ENCODE peak calls at places on chromosomes 12 and 14, in five cellular contexts. L is NCI-H1417; I is substantia nigra; Z is activated CD4-positive, alpha-beta T cell treated with anti-CD3 and anti-CD28 coated beads for 48 hours; Q is activated CD8-positive, alpha-beta memory T cell treated with anti-CD3 and anti-CD28 coated beads, Interleukin-2, amount 50 U/mL, for 48 hours. A is an unnamed sample.

GRCh38 chr12:62834406-62834805 is 100.5 kb downstream of the PPM1H start:
- DNase-seq in L (no peak), I (peak), Z (no peak), Q (no peak), A (no peak)

GRCh38 chr12:109679716-109680520 is 33.7 kb upstream of the FAM222A start:
- DNase-seq in L (peak), I (no peak), Z (no peak), Q (no peak), A (no peak)

GRCh38 chr12:56631790-56632700 is 1.9 kb upstream of the BAZ2A start:
- DNase-seq in L (peak), I (no peak), Z (peak), Q (peak), A (peak)

GRCh38 chr14:104654119-104654518 is 35.3 kb upstream of the INF2 start:
- DNase-seq in L (no peak), I (no peak), Z (no peak), Q (no peak), A (no peak)

GRCh38 chr12:92987362-92987761 is 58.3 kb upstream of the EEA1 start:
- DNase-seq in L (peak), I (no peak), Z (no peak), Q (no peak), A (peak)

GRCh38 chr12:67720383-67720856 is 71.9 kb downstream of the DYRK2 start:
- DNase-seq in L (no peak), I (no peak), Z (no peak), Q (no peak), A (no peak)

GRCh38 chr14:73739899-73740685 is 25.9 kb upstream of the PNMA1 start:
- DNase-seq in L (no peak), I (no peak), Z (no peak), Q (no peak), A (no peak)

GRCh38 chr12:115155665-115156645 is 472.0 kb upstream of the TBX3 start:
- DNase-seq in L (no peak), I (no peak), Z (no peak), Q (no peak), A (no peak)

GRCh38 chr14:35535794-35536112 is 1.8 kb downstream of the INSM2 start:
- DNase-seq in L (peak), I (no peak), Z (no peak), Q (no peak), A (no peak)

GRCh38 chr14:87457727-87458126 is 535.3 kb downstream of the GALC start:
- DNase-seq in L (no peak), I (no peak), Z (no peak), Q (no peak), A (no peak)

GRCh38 chr12:124664395-124665111 is 97.1 kb upstream of the NCOR2 start:
- DNase-seq in L (no peak), I (no peak), Z (no peak), Q (no peak), A (no peak)

GRCh38 chr14:90419200-90419599 is 22.4 kb downstream of the CALM1 start:
- DNase-seq in L (no peak), I (no peak), Z (no peak), Q (no peak), A (no peak)

GRCh38 chr14:88005978-88006851 is 1.3 kb downstream of the GPR65 start:
- DNase-seq in L (no peak), I (no peak), Z (peak), Q (peak), A (no peak)

GRCh38 chr12:71303199-71303598 is 136.4 kb upstream of the LGR5 start:
- DNase-seq in L (no peak), I (no peak), Z (no peak), Q (no peak), A (no peak)

GRCh38 chr12:124852911-124853441 is 10.7 kb downstream of the SCARB1 start:
- DNase-seq in L (no peak), I (no peak), Z (no peak), Q (no peak), A (no peak)